ENCODE peak calls at places on chromosomes 2 and 18, in nine cellular contexts. Z is cardiac fibroblast; Q is astrocyte; P is aorta; M is PC-9; Y is effector memory CD4-positive, alpha-beta T cell; A is GM12865; E is HCT116; S is GM23338. N is an unnamed sample.

GRCh38 chr2:218879881-218880748 is 537 bp upstream of the WNT10A start:
- DNase-seq in Z (no peak), Q (no peak), P (peak), M (peak), Y (peak), A (peak), E (no peak), S (peak), N (peak)

GRCh38 chr2:239903803-239904202 is 121.3 kb downstream of the NDUFA10 start:
- DNase-seq in Z (no peak), Q (no peak), P (peak), M (no peak), Y (no peak), A (no peak), E (no peak), S (no peak), N (no peak)

GRCh38 chr2:127134833-127135830 is 28.2 kb upstream of the BIN1 start:
- DNase-seq in Z (no peak), Q (no peak), P (peak), M (no peak), Y (no peak), A (no peak), E (no peak), S (no peak), N (no peak)

GRCh38 chr2:33126973-33127372 is 180.2 kb downstream of the LTBP1 start:
- DNase-seq in Z (peak), Q (peak), P (no peak), M (no peak), Y (no peak), A (no peak), E (no peak), S (no peak), N (no peak)

GRCh38 chr2:120262150-120262549 is 9.5 kb downstream of the RALB start:
- DNase-seq in Z (no peak), Q (no peak), P (no peak), M (no peak), Y (no peak), A (no peak), E (no peak), S (no peak), N (no peak)

GRCh38 chr2:231682546-231683291 is 25.6 kb upstream of the PTMA start:
- DNase-seq in Z (no peak), Q (no peak), P (no peak), M (no peak), Y (no peak), A (no peak), E (no peak), S (no peak), N (no peak)

GRCh38 chr18:62744076-62744705 is 28.9 kb downstream of the PHLPP1 start:
- DNase-seq in Z (no peak), Q (no peak), P (no peak), M (no peak), Y (no peak), A (peak), E (no peak), S (peak), N (no peak)

GRCh38 chr2:203394519-203395227 is 66.5 kb downstream of the ABI2 start:
- DNase-seq in Z (no peak), Q (no peak), P (no peak), M (no peak), Y (no peak), A (no peak), E (no peak), S (peak), N (no peak)

GRCh38 chr2:144904612-144905011 is 384.7 kb upstream of the ZEB2 start:
- DNase-seq in Z (no peak), Q (no peak), P (no peak), M (no peak), Y (no peak), A (no peak), E (no peak), S (no peak), N (no peak)

GRCh38 chr2:229943770-229944449 is 21.6 kb downstream of the FBXO36 start:
- DNase-seq in Z (no peak), Q (no peak), P (no peak), M (no peak), Y (no peak), A (no peak), E (no peak), S (no peak), N (no peak)

GRCh38 chr2:60958361-60958760 is 59.2 kb upstream of the PEX13 start:
- DNase-seq in Z (peak), Q (peak), P (no peak), M (no peak), Y (no peak), A (no peak), E (no peak), S (no peak), N (no peak)

GRCh38 chr2:142865924-142866323 is 11.5 kb upstream of the KYNU start:
- DNase-seq in Z (no peak), Q (no peak), P (no peak), M (no peak), Y (no peak), A (peak), E (no peak), S (no peak), N (no peak)

GRCh38 chr2:69306897-69307695 is 79.9 kb downstream of the GFPT1 start:
- DNase-seq in Z (peak), Q (peak), P (peak), M (peak), Y (peak), A (peak), E (peak), S (peak), N (peak)

GRCh38 chr2:31266804-31267203 is 32.9 kb downstream of the EHD3 start:
- DNase-seq in Z (no peak), Q (no peak), P (no peak), M (no peak), Y (no peak), A (no peak), E (no peak), S (no peak), N (no peak)

GRCh38 chr18:80158365-80158764 is 49.3 kb downstream of the ADNP2 start:
- DNase-seq in Z (no peak), Q (no peak), P (no peak), M (no peak), Y (no peak), A (no peak), E (no peak), S (no peak), N (no peak)

GRCh38 chr2:67286981-67287759 is 110.0 kb upstream of the ETAA1 start:
- DNase-seq in Z (no peak), Q (peak), P (no peak), M (no peak), Y (no peak), A (no peak), E (no peak), S (no peak), N (no peak)

GRCh38 chr2:73035899-73036778 is 35.4 kb downstream of the SFXN5 start:
- DNase-seq in Z (no peak), Q (no peak), P (no peak), M (no peak), Y (no peak), A (no peak), E (peak), S (peak), N (no peak)

GRCh38 chr2:85583667-85584353 is 421 bp upstream of the VAMP5 start:
- DNase-seq in Z (no peak), Q (no peak), P (peak), M (no peak), Y (no peak), A (peak), E (no peak), S (no peak), N (peak)

GRCh38 chr2:214830794-214831346 is 21.4 kb upstream of the BARD1 start:
- DNase-seq in Z (peak), Q (no peak), P (no peak), M (no peak), Y (no peak), A (no peak), E (no peak), S (peak), N (no peak)

GRCh38 chr2:8566788-8567468 is 114.9 kb upstream of the ID2 start:
- DNase-seq in Z (no peak), Q (no peak), P (no peak), M (no peak), Y (no peak), A (no peak), E (no peak), S (no peak), N (no peak)

GRCh38 chr2:45889053-45889452 is 237.6 kb downstream of the PRKCE start:
- DNase-seq in Z (peak), Q (no peak), P (no peak), M (no peak), Y (no peak), A (peak), E (no peak), S (peak), N (peak)

GRCh38 chr18:53281406-53281805 is 941.4 kb downstream of the DCC start:
- DNase-seq in Z (no peak), Q (no peak), P (no peak), M (no peak), Y (no peak), A (no peak), E (no peak), S (no peak), N (no peak)

GRCh38 chr2:18959952-18960717 is 370.8 kb upstream of the NT5C1B start:
- DNase-seq in Z (peak), Q (no peak), P (no peak), M (no peak), Y (no peak), A (no peak), E (no peak), S (no peak), N (no peak)

GRCh38 chr2:240577281-240578109 is 9.0 kb upstream of the CAPN10 start:
- DNase-seq in Z (no peak), Q (no peak), P (peak), M (no peak), Y (no peak), A (no peak), E (no peak), S (no peak), N (no peak)

DNA sequence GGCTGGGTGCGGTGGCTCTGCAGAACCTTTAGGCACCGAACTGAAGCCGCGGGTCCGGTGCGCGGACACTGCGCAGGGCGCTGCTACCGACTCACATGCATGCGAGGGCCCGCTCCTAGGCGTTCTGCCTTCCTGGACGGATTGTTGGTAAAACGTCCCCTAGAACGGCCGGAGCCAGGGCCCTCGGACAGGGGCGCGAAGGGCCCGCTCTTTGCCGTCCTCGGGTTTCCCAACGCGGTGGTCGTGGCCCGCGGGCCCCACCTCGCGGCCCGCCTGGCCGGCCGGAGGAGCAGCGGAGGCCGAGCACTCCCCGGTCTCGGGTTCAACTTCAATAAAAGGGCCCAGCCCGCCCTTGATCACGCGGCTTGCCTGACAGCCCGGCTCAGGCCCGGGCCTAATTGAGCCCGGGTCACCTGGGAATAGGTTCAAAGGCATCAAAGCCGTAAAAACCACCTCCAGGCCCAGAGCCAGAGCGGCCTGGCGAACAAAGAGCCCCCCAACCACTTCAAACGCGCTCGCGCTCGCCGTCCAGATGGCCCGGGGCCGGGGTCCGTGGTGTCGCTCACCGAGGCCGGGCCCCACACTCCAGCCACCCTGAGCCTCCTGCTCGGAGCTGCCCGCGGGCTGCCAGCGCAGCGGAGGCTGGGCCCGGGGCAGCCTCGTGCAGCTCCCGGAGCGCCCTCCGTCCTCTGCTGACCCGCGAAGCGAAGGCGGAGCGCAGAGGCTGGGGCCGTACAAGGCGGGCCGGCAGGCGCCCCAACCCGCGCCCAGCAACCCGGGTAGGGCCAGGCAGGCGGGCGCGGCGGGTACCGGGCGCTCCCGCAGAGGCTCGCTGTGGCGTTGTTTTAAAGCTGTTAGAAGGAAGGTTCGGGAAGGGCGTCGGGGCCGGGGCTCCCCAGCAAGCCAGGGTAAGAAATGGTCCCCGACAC is 1.1 kb upstream of the TWIST2 start:
- DNase-seq in Z (peak), Q (peak), P (no peak), M (no peak), Y (no peak), A (no peak), E (no peak), S (peak), N (no peak)
- H3K4me3 ChIP-seq in Z (peak), Q (peak), P (peak), M (no peak), Y (no peak), A (no peak), E (no peak), S (peak), N (no peak)

GRCh38 chr2:197204855-197205254 is 105.7 kb downstream of the ANKRD44 start:
- DNase-seq in Z (no peak), Q (peak), P (no peak), M (no peak), Y (no peak), A (no peak), E (no peak), S (no peak), N (no peak)

GRCh38 chr2:197207106-197207505 is 103.5 kb downstream of the ANKRD44 start:
- DNase-seq in Z (no peak), Q (peak), P (no peak), M (no peak), Y (no peak), A (no peak), E (no peak), S (no peak), N (no peak)

GRCh38 chr2:197208029-197208428 is 102.6 kb downstream of the ANKRD44 start:
- DNase-seq in Z (no peak), Q (no peak), P (no peak), M (no peak), Y (no peak), A (no peak), E (no peak), S (no peak), N (peak)

GRCh38 chr2:197207608-197208007 is 103.0 kb downstream of the ANKRD44 start:
- DNase-seq in Z (no peak), Q (no peak), P (no peak), M (no peak), Y (no peak), A (no peak), E (no peak), S (no peak), N (no peak)

DNA sequence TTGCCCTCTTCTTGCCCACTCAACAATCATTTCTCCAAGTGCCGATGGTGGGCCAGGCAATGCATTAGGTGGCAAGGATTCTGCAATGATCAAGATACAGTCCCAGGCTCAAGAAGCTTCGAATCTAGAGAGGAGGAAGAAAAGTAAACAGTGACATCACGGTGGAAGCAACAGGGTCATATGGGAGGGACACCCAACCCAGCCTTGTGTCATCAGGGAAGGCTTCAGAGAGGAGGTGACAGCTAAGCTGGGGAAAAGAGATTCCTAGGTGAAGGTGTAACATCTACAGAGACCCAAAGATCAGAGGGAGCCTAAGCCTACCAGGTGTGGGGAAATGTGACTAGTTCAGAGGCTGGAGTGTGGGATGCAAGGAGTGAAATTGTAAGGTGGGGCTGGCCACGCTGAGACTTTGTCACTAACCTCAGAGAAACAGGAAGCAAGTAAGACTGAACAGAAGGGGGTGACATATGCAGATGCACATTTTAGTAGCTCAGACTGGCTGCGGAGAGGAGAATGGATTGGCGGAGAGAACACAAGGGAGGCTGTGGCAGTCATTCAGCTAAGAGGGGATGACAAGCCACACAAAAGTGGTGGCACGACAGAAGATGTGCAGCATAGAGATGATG is 104.9 kb downstream of the ANKRD44 start:
- DNase-seq in Z (no peak), Q (no peak), P (no peak), M (no peak), Y (peak), A (peak), E (no peak), S (no peak), N (peak)
- H3K4me3 ChIP-seq in Z (no peak), Q (no peak), P (no peak), M (no peak), Y (peak), A (no peak), E (no peak), S (no peak), N (peak)

GRCh38 chr2:223052710-223053261 is 796 bp downstream of the KCNE4 start:
- DNase-seq in Z (peak), Q (no peak), P (peak), M (no peak), Y (no peak), A (no peak), E (no peak), S (no peak), N (no peak)

GRCh38 chr2:223053431-223054192 is 1.6 kb downstream of the KCNE4 start:
- DNase-seq in Z (peak), Q (no peak), P (peak), M (no peak), Y (no peak), A (no peak), E (no peak), S (no peak), N (no peak)

GRCh38 chr2:223055140-223055539 is 3.1 kb downstream of the KCNE4 start:
- DNase-seq in Z (peak), Q (peak), P (no peak), M (no peak), Y (no peak), A (no peak), E (no peak), S (no peak), N (no peak)

GRCh38 chr2:223055836-223056235 is 3.8 kb downstream of the KCNE4 start:
- DNase-seq in Z (peak), Q (peak), P (peak), M (no peak), Y (no peak), A (no peak), E (no peak), S (no peak), N (no peak)

GRCh38 chr2:223054193-223054781 is 2.3 kb downstream of the KCNE4 start:
- DNase-seq in Z (peak), Q (peak), P (peak), M (no peak), Y (no peak), A (no peak), E (no peak), S (no peak), N (no peak)
- H3K4me3 ChIP-seq in Z (peak), Q (no peak), P (peak), M (no peak), Y (no peak), A (no peak), E (no peak), S (no peak), N (no peak)

GRCh38 chr2:100141906-100142305 is 484 bp downstream of the AFF3 start:
- DNase-seq in Z (no peak), Q (no peak), P (no peak), M (no peak), Y (no peak), A (peak), E (no peak), S (no peak), N (no peak)
- H3K4me3 ChIP-seq in Z (no peak), Q (no peak), P (no peak), M (no peak), Y (peak), A (peak), E (no peak), S (no peak), N (peak)

N was measured in CD4-positive, CD25-positive, alpha-beta regulatory T cell.